ENCODE peak calls at places on chromosome 18, in eight cellular contexts. B is fibroblast of pulmonary artery, D is GM12864, V is astrocyte of the spinal cord, O is choroid plexus epithelial cell, E is mammary epithelial cell, L is bronchial epithelial cell, A is H1. R is an unnamed sample.

GRCh38 chr18:63260075-63260754 is 59.4 kb downstream of the BCL2 start:
- DNase-seq in B (no peak), D (no peak), V (no peak), O (no peak), E (no peak), L (peak; percentile 76), A (no peak), R (peak; percentile 17)

GRCh38 chr18:56083889-56084288 is 495.9 kb upstream of the TCF4 start:
- DNase-seq in B (no peak), D (no peak), V (no peak), O (no peak), E (no peak), L (no peak), A (no peak), R (no peak)

GRCh38 chr18:58779514-58779913 is 85.2 kb upstream of the ZNF532 start:
- DNase-seq in B (no peak), D (no peak), V (no peak), O (no peak), E (no peak), L (no peak), A (no peak), R (no peak)

GRCh38 chr18:12774982-12775381 is 72.1 kb downstream of the PSMG2 start:
- DNase-seq in B (no peak), D (no peak), V (no peak), O (no peak), E (no peak), L (no peak), A (no peak), R (no peak)

GRCh38 chr18:4172491-4172890 is 282.6 kb downstream of the DLGAP1 start:
- DNase-seq in B (no peak), D (no peak), V (no peak), O (no peak), E (no peak), L (no peak), A (no peak), R (no peak)

GRCh38 chr18:10514082-10514481 is 11.7 kb upstream of the NAPG start:
- DNase-seq in B (no peak), D (no peak), V (no peak), O (no peak), E (no peak), L (no peak), A (no peak), R (no peak)

GRCh38 chr18:8857806-8858205 is 152.4 kb downstream of the MTCL1 start:
- DNase-seq in B (no peak), D (no peak), V (no peak), O (no peak), E (no peak), L (no peak), A (no peak), R (peak; percentile 40)

GRCh38 chr18:58276640-58277456 is 232.8 kb downstream of the NEDD4L start:
- DNase-seq in B (no peak), D (no peak), V (no peak), O (no peak), E (peak; percentile 44), L (peak; percentile 65), A (no peak), R (peak; percentile 72)

GRCh38 chr18:8800041-8800441 is 94.7 kb downstream of the MTCL1 start:
- DNase-seq in B (peak; percentile 51), D (no peak), V (peak; percentile 73), O (no peak), E (no peak), L (no peak), A (no peak), R (no peak)

GRCh38 chr18:55401638-55402191 is 186.3 kb downstream of the TCF4 start:
- DNase-seq in B (peak; percentile 89), D (no peak), V (peak; percentile 81), O (peak; percentile 86), E (no peak), L (no peak), A (no peak), R (no peak)

GRCh38 chr18:44090453-44090852 is 590.2 kb upstream of the SETBP1 start:
- DNase-seq in B (no peak), D (no peak), V (no peak), O (no peak), E (peak; percentile 28), L (peak; percentile 68), A (no peak), R (peak; percentile 48)

GRCh38 chr18:22398464-22398863 is 19.3 kb downstream of the CTAGE1 start:
- DNase-seq in B (peak; percentile 26), D (no peak), V (no peak), O (no peak), E (no peak), L (peak; percentile 22), A (no peak), R (peak; percentile 16)

GRCh38 chr18:47858607-47859006 is 71.9 kb downstream of the SMAD2 start:
- DNase-seq in B (no peak), D (no peak), V (no peak), O (no peak), E (no peak), L (no peak), A (no peak), R (no peak)

GRCh38 chr18:48944634-48945033 is 6.1 kb downstream of the SMAD7 start:
- DNase-seq in B (peak; percentile 65), D (no peak), V (peak; percentile 60), O (peak; percentile 61), E (no peak), L (peak; percentile 57), A (no peak), R (no peak)

GRCh38 chr18:48945953-48946217 is 4.9 kb downstream of the SMAD7 start:
- DNase-seq in B (no peak), D (no peak), V (no peak), O (no peak), E (no peak), L (no peak), A (no peak), R (no peak)

GRCh38 chr18:48947102-48947501 is 3.7 kb downstream of the SMAD7 start:
- DNase-seq in B (peak; percentile 24), D (no peak), V (no peak), O (peak; percentile 49), E (no peak), L (no peak), A (no peak), R (no peak)

GRCh38 chr18:48947583-48947982 is 3.2 kb downstream of the SMAD7 start:
- DNase-seq in B (peak; percentile 39), D (no peak), V (no peak), O (no peak), E (peak; percentile 54), L (no peak), A (no peak), R (peak; percentile 53)

GRCh38 chr18:48946329-48946835 is 4.4 kb downstream of the SMAD7 start:
- DNase-seq in B (peak; percentile 60), D (no peak), V (peak; percentile 69), O (peak; percentile 82), E (peak; percentile 39), L (peak; percentile 80), A (no peak), R (peak; percentile 64)
- H3K4me3 ChIP-seq in B (peak overlapping the region; percentile 96), D (peak overlapping the region; percentile 73), V (peak overlapping the region; percentile 95), O (peak overlapping the region; percentile 82), E (peak overlapping the region; percentile 91), L (no peak overlapping the region), A (no peak overlapping the region), R (peak overlapping the region; percentile 81)

GRCh38 chr18:27004056-27004829 is 138.7 kb upstream of the AQP4 start:
- DNase-seq in B (peak; percentile 24), D (no peak), V (peak; percentile 30), O (peak; percentile 34), E (no peak), L (peak; percentile 13), A (no peak), R (peak; percentile 9)
- TF ChIP-seq CTCF in B (peak; percentile 43), D (peak; percentile 38), V (peak; percentile 43), O (peak; percentile 50), E (peak; percentile 24), L (peak; percentile 24), A (no peak), R (peak; percentile 31)

GRCh38 chr18:77206676-77207370 is 42.8 kb upstream of the GALR1 start:
- DNase-seq in B (peak; percentile 82), D (no peak), V (peak; percentile 83), O (peak; percentile 94), E (no peak), L (no peak), A (no peak), R (no peak)

GRCh38 chr18:77209587-77209986 is 40.1 kb upstream of the GALR1 start:
- DNase-seq in B (peak; percentile 27), D (no peak), V (peak; percentile 64), O (peak; percentile 74), E (no peak), L (no peak), A (no peak), R (no peak)

GRCh38 chr18:77207540-77207939 is 42.1 kb upstream of the GALR1 start:
- DNase-seq in B (peak; percentile 82), D (peak; percentile 26), V (peak; percentile 74), O (peak; percentile 93), E (peak; percentile 42), L (peak; percentile 36), A (no peak), R (peak; percentile 48)

GRCh38 chr18:77210249-77210648 is 39.4 kb upstream of the GALR1 start:
- DNase-seq in B (no peak), D (no peak), V (no peak), O (no peak), E (no peak), L (no peak), A (no peak), R (no peak)

DNA sequence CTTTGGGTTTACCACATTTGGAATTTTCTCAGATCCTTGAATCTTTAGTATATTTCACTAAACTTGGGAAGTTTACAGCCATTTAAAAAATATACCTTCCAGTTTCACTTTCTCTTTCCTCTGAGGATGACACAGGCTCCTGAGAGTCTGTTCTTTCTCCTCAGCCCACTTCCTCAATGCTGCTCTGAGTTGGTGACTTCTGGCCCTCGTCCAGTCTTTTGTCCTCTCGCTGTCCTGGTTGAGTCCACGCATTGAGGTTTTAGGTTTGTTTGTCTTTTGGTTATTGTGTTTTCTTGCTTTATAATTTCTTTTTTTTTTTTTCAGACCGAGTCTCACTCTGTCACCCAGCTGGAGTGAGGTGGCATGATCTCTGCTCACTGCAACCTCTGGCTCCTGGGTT is 40.7 kb upstream of the GALR1 start:
- DNase-seq in B (peak; percentile 74), D (peak; percentile 47), V (peak; percentile 83), O (peak; percentile 79), E (no peak), L (no peak), A (no peak), R (peak; percentile 17)
- H3K4me3 ChIP-seq in B (peak overlapping the region; percentile 13), D (peak overlapping the region; percentile 43), V (no peak overlapping the region), O (peak overlapping the region; percentile 24), E (no peak overlapping the region), L (no peak overlapping the region), A (no peak overlapping the region), R (no peak overlapping the region)

DNA sequence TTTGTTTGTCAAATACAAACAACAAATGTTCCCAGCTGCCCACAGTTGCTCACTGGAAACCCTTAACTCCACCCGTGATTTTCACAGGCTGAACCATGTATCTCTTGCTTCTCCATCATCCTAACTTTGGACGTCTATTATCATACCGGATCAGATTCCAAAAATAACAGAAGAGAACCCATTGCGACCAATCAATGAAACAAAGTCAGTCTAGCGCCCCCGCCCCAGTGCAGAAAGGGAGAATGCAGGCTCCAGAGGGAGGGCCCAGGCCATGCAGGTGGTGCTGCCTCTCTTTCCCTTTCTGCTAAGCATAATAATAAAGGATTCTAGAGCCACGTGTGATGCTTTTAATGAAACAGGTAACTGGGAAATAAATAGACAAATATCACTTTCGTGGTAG is 24.1 kb downstream of the COLEC12 start:
- DNase-seq in B (no peak), D (no peak), V (no peak), O (no peak), E (no peak), L (no peak), A (no peak), R (no peak)
- TF ChIP-seq CTCF in B (no peak), D (no peak), V (peak; percentile 1), O (peak; percentile 8), E (no peak), L (no peak), A (peak; percentile 33), R (no peak)